ENCODE peak calls at places on chromosomes 7 and 10, in four cellular contexts. J, L, Z and X are unnamed samples.

GRCh38 chr7:22859676-22860290 is 37.1 kb upstream of the TOMM7 start:
- DNase-seq in Z (no peak), L (no peak), J (no peak), X (no peak)

GRCh38 chr7:92641921-92642511 is 51.8 kb upstream of the FAM133B start:
- DNase-seq in Z (no peak), J (no peak), L (no peak), X (no peak)

GRCh38 chr10:88879754-88880286 is at the start of gene STAMBPL1:
- DNase-seq in J (peak), Z (no peak), L (peak), X (no peak)

GRCh38 chr10:102714621-102715455 is at the start of gene SFXN2:
- DNase-seq in J (peak), Z (no peak), L (peak), X (no peak)

GRCh38 chr10:89327803-89328441 is at the start of gene IFIT3:
- DNase-seq in Z (peak), J (no peak), L (no peak), X (no peak)

GRCh38 chr7:129205126-129205818 is 16.8 kb downstream of the SMO start:
- DNase-seq in L (no peak), Z (no peak), J (no peak), X (no peak)

GRCh38 chr7:23273141-23273599 is 26.0 kb upstream of the MALSU1 start:
- DNase-seq in Z (peak), J (peak), L (peak), X (no peak)

GRCh38 chr10:119293368-119293767 is 86.0 kb downstream of the GRK5 start:
- DNase-seq in Z (no peak), L (no peak), J (no peak), X (no peak)

GRCh38 chr10:106424076-106424475 is 740.4 kb downstream of the SORCS1 start:
- DNase-seq in J (no peak), Z (no peak), L (no peak), X (no peak)

DNA sequence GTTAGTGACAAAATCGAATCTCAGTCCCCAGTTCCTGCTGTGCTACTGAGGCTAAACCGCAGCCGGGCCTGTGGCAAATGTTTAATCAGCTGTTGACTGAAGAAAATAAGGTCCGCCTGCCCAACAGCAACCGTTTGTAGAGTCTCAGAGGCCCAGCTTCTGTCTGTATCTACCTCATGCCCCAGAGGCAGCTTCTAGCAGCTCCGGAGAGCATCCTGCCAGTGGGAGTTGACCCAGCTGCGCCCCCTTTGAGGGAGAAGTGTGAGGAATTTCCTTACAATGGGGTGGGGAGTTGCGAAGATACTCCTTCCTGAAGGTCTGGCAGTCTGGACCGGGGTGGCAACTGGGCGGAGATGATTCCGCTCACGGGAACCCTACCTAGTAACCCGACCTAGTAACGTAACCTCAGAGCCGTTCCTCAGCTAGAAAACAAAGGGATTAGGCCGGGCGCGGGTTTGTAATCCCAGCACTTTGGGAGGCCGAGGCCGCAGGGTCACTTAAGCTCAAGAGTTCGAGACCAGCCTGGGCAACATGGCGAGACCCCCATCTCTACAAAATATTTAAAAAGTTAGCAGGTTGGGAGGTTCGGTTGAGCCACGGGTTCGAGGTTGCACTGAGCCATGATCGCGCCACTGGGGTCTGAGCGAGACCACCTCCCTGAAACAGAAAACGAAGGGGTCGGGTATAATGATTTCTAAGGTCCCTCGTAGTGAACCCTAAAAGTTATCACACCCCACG is 846 bp upstream of the ZNF775 start:
- DNase-seq in Z (peak), L (no peak), J (peak), X (no peak)
- TF ChIP-seq CTCF in Z (peak), L (no peak), J (no peak), X (peak)

DNA sequence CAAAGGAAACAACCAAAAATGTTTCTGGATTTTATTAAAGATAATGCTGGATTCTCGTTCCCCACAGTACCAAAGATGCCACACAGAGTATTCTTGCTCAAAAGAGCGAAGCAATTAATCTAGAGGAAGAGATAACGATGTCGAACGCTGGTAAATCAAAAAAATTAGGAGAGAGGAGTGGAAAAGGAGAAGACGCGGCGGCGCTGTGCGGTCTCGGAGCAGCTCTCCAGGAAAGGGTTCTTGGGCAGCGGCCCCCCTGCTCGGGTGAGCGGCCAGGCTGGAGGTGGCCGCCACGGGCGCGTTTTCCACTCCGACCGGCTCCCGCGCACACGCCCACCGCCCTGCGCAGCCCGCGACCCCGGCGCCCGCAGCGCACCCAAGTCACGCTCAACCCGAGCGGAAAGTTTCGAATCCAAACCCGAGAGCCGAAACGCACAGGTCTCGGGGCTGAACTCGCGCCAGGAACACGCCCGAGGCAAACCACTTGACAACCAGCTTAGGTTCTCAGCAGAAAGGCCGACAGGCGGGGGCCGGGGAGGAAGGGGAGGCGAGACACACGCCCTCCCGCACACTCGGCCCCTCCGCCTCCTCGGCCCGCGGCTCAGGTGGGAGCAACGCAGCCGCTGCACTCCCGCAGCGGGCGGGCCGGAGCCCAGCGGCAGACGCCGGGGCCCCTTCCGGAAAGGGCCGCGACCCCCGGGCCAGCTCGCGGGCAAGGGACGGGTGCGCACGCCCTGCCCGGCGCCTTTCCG is 924 bp downstream of the SRPK2 start:
- DNase-seq in J (peak), Z (peak), L (peak), X (peak)
- TF ChIP-seq CTCF in J (no peak), Z (no peak), L (no peak), X (peak)

GRCh38 chr7:86775203-86775602 is 131.5 kb downstream of the GRM3 start:
- DNase-seq in L (no peak), J (no peak), Z (no peak), X (no peak)

GRCh38 chr7:86778271-86778670 is 134.6 kb downstream of the GRM3 start:
- DNase-seq in J (no peak), Z (no peak), L (no peak), X (no peak)

GRCh38 chr7:86773309-86773708 is 129.6 kb downstream of the GRM3 start:
- DNase-seq in Z (no peak), J (no peak), L (no peak), X (no peak)

DNA sequence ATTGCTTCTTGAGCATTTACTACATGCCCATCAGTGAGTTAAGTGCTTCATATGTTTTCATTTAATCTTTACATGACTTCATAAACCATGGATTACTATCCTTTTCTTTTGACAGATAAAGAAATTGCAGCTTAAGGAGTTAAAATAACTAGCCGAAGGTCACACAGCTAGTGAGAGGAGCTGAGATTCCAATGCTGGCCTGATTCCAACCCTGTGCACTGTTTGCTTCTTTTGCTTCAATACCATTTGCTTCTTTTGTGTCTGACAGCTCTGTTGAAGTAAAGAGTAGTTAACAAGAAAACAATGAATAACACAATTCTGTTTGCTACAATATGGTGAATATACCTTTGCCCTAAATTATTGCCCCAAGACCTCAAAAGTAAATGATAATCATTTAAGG is 132.4 kb downstream of the GRM3 start:
- DNase-seq in Z (no peak), J (no peak), L (no peak), X (no peak)
- TF ChIP-seq CTCF in Z (no peak), J (no peak), L (no peak), X (no peak)

GRCh38 chr7:17046666-17047065 is 164.9 kb upstream of the AGR3 start:
- DNase-seq in Z (no peak), J (no peak), L (no peak), X (no peak)

GRCh38 chr7:17042211-17042610 is 160.4 kb upstream of the AGR3 start:
- DNase-seq in Z (no peak), J (no peak), L (no peak), X (no peak)

GRCh38 chr7:17043012-17043877 is 161.5 kb upstream of the AGR3 start:
- DNase-seq in J (no peak), Z (no peak), L (no peak), X (no peak)

GRCh38 chr7:17044868-17045267 is 163.1 kb upstream of the AGR3 start:
- DNase-seq in J (no peak), L (no peak), Z (no peak), X (no peak)

DNA sequence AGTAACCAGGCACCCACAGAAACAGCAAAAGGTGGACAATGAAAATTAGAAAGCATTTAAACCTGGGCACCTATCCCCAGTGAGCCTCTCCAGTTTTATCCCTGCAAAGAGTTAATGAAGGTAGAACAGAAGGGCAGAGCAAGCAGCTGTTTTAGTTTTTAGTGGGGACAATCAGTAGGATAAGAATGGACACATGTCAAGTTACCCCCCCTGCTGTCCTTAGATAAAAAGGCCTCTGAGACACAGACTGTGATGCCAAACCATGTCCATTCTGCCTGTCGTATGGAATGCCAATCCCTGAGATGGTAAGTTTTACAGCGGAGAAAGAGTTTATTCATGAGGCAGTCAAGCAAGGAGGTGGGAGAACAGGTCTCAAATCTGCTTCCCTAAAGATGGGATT is 162.6 kb upstream of the AGR3 start:
- DNase-seq in Z (no peak), L (no peak), J (no peak), X (no peak)
- TF ChIP-seq CTCF in Z (no peak), L (no peak), J (no peak), X (no peak)

DNA sequence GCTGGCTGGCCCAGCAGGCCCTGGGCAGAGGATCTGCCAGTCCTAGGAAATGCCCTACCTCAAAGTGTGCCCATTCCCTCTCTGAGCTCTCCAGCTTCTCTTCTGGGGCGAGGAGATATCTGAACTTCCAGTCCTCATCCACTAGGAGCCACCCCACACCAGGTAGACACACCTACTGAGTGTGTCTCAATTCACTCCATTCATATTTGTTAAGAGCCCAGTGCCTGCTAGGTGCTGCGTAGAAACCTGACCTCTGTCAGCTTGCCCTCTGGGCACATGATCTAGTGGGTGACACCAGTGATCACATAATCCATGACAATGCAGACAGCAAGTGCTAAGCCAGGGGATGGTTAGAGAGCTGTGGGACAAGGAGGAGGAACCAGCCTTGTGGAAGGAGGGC is 81.5 kb downstream of the COL13A1 start:
- DNase-seq in Z (no peak), L (no peak), J (no peak), X (no peak)
- TF ChIP-seq CTCF in Z (no peak), L (no peak), J (no peak), X (no peak)

DNA sequence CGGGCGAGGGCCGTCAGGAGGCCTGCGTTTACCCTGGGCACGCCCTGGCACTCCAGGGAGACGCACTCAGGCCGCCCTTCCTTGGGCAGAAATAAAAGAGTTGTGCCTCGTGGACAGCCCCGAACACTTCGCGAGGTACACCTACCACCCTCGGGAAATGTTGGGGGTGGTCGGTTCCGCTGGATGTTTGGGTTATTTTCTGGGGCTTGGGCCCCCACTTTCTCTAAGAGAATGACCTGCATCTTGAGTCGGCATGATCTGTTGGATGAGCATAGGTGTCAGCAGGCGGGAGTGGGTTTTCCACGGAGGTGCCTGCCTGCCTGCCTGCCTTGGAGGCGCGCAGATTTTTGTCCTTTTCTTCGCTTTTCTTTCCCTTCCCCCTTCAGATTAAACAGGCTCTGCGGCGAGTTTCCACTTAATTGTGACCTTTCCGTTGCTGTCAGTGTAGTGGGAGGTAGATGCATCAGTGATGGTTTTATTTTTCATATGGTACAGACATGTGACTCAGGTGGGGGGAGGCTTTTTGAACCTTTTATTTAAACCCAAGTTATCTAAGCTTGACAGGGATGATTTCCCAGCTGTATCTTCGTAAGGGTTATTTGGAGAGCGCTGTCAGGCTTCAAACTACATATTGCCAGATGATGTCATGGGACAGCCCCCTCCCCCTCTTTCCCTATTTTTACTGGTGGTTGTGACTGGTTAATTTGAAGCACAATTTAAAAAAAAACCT is 659 bp downstream of the HECTD2 start:
- DNase-seq in J (no peak), Z (no peak), L (no peak), X (no peak)
- TF ChIP-seq CTCF in J (peak), Z (no peak), L (no peak), X (no peak)

DNA sequence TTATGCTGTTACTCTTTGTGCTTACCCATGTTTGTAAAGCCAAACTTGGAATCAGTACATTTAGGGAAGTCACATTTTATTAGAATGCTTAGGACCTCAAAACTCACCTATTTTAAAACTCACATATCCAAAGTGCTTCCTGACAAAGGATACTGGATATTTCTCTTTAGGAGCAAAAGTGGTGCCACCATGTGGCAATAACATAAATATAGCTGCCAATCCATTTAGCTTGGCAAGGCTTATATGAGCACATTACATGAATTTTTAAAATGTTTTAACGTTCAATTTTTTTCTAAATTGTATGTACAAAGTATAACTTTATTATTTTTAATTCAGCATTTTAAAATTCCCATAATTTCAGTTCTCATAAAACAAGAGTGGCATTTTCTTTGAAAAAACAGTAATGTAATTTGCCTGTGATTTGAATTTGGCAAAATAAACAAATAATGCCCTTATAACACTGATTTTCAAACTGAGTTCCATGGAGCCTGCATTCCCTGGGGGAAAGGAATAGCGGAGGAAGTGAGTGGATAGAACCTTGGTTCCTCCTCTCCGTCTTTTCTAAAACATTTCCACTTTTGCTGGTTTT is 75.4 kb downstream of the HDAC9 start:
- DNase-seq in J (no peak), Z (no peak), L (no peak), X (no peak)
- TF ChIP-seq CTCF in J (no peak), Z (peak), L (no peak), X (peak)

DNA sequence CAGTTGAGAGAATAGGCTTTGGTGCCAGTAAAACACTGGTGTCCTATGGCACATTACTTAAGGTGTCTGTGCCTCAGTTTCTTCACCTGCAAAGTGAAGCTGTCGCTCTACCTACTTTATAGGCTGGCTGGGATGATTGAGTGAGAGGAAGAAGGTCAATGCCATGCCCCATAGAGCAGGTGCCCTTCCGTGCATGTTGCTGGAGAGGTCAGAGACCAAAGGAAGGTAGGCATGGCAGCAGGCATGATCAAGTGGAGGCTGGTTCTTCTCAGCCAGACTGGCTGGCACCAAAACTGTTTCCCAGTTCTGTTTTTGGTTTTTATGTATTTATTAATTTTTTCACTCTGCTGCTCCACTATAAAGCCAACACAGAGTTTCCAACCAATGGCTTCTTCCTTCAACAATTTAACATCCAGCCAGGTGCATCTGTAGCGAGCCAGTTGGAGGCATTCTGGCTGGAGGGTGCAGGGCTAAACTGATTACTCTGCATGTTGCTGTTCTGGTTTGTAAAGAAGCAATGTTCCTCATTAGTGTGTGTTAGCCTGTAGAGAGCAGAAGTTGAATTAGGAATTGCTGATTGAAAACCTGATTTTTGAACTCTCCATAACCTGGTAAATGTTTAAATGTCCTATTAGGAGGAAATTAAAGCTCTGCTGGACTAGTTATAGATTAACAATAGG is 144.3 kb upstream of the TNS3 start:
- DNase-seq in L (no peak), J (no peak), Z (no peak), X (no peak)
- TF ChIP-seq CTCF in L (no peak), J (no peak), Z (no peak), X (no peak)

GRCh38 chr7:6107924-6108323 is 76.7 kb downstream of the ANKRD61 start:
- DNase-seq in J (no peak), L (no peak), Z (no peak), X (no peak)

GRCh38 chr7:6111041-6111440 is 79.9 kb downstream of the ANKRD61 start:
- DNase-seq in J (no peak), L (no peak), Z (no peak), X (no peak)

DNA sequence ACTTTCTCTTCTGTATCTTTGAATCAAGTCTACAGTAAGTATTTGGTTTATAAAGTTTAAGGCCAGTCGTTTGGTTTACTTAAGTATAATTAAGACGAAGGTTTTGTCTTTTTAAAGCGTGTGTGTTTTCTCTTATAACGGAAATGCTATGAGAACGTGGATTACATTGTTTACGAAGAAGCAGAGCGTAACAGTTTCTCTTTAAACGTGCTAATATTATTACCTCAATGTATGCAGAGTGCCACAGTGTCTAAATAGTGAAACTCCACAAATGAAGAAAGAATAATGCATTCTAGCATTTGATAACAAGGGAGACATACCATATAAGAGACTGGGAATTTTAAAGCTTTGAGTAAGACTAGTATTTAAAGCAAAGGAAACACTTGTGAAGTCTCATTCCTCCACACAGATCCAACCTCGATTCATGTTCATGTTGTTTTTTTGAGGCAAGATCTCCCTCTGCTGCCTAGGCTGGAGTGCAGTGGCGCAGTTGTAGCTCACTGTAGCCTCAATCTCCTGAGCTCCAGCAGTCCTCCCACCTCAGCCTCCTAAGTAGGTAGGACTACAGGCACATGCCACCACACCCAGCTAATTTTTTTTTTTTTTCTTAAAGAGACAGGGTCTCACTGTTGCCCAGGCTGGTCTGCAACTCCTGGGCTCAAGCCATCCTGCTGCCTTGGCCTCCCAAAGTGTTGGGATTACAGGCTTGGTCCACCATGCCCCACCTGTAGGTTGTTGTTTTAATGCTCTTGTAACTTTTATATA is 75.1 kb downstream of the ANKRD61 start:
- DNase-seq in L (peak), Z (no peak), J (no peak), X (no peak)
- TF ChIP-seq CTCF in L (peak), Z (peak), J (peak), X (peak)